ENCODE peak calls at places on chromosomes 11 and 22, in seven cellular contexts. One of them, this sample, is unnamed.
A peak's percentile ranks its signal among the peaks of the same experiment; 100 is the strongest.

GRCh38 chr11:8289426-8290047 is 25.9 kb upstream of the LMO1 start:
- DNase-seq in sigmoid colon: peak; percentile 26
- DNase-seq in HS-5: no peak
- DNase-seq in thoracic aorta: no peak
- DNase-seq in left kidney: peak; percentile 70
- DNase-seq in left cardiac atrium: no peak
- DNase-seq in EH: no peak
- DNase-seq in this sample: no peak

GRCh38 chr11:57001674-57002401 is 13.1 kb downstream of the OR5AK2 start:
- DNase-seq in left cardiac atrium: no peak
- DNase-seq in left kidney: no peak
- DNase-seq in HS-5: no peak
- DNase-seq in thoracic aorta: no peak
- DNase-seq in EH: peak; percentile 38
- DNase-seq in sigmoid colon: no peak
- DNase-seq in this sample: no peak

GRCh38 chr11:43316451-43316850 is 4.7 kb downstream of the API5 start:
- DNase-seq in left cardiac atrium: no peak
- DNase-seq in left kidney: no peak
- DNase-seq in EH: peak; percentile 11
- DNase-seq in sigmoid colon: no peak
- DNase-seq in HS-5: no peak
- DNase-seq in thoracic aorta: no peak
- DNase-seq in this sample: peak; percentile 3

GRCh38 chr11:96197221-96197620 is 145.8 kb downstream of the MAML2 start:
- DNase-seq in left kidney: peak; percentile 67
- DNase-seq in thoracic aorta: no peak
- DNase-seq in EH: peak; percentile 66
- DNase-seq in left cardiac atrium: no peak
- DNase-seq in HS-5: no peak
- DNase-seq in sigmoid colon: no peak
- DNase-seq in this sample: no peak

GRCh38 chr22:44661659-44662569 is 40.1 kb upstream of the PRR5 start:
- DNase-seq in HS-5: no peak
- DNase-seq in thoracic aorta: no peak
- DNase-seq in EH: no peak
- DNase-seq in sigmoid colon: peak; percentile 37
- DNase-seq in left cardiac atrium: no peak
- DNase-seq in left kidney: no peak
- DNase-seq in this sample: no peak

GRCh38 chr11:91164452-91164822 is 941.6 kb upstream of the CHORDC1 start:
- DNase-seq in thoracic aorta: no peak
- DNase-seq in left kidney: no peak
- DNase-seq in left cardiac atrium: no peak
- DNase-seq in HS-5: no peak
- DNase-seq in sigmoid colon: no peak
- DNase-seq in EH: peak; percentile 5
- DNase-seq in this sample: no peak

GRCh38 chr11:21810650-21811049 is 382.2 kb upstream of the ANO5 start:
- DNase-seq in left cardiac atrium: no peak
- DNase-seq in sigmoid colon: no peak
- DNase-seq in left kidney: no peak
- DNase-seq in thoracic aorta: no peak
- DNase-seq in EH: no peak
- DNase-seq in HS-5: no peak
- DNase-seq in this sample: no peak

GRCh38 chr11:104997288-104997687 is 25.7 kb downstream of the CASP5 start:
- DNase-seq in EH: no peak
- DNase-seq in HS-5: no peak
- DNase-seq in left kidney: no peak
- DNase-seq in left cardiac atrium: no peak
- DNase-seq in thoracic aorta: no peak
- DNase-seq in sigmoid colon: no peak
- DNase-seq in this sample: no peak

GRCh38 chr11:111361874-111362273 is 17.2 kb downstream of the POU2AF1 start:
- DNase-seq in left kidney: no peak
- DNase-seq in left cardiac atrium: no peak
- DNase-seq in HS-5: no peak
- DNase-seq in EH: no peak
- DNase-seq in thoracic aorta: no peak
- DNase-seq in sigmoid colon: no peak
- DNase-seq in this sample: no peak

GRCh38 chr11:1864831-1865665 is 12.2 kb downstream of the LSP1 start:
- DNase-seq in HS-5: no peak
- DNase-seq in thoracic aorta: no peak
- DNase-seq in left kidney: peak; percentile 59
- DNase-seq in left cardiac atrium: no peak
- DNase-seq in sigmoid colon: no peak
- DNase-seq in EH: peak; percentile 8
- DNase-seq in this sample: no peak

GRCh38 chr11:27420722-27421572 is 51.6 kb downstream of the LGR4 start:
- DNase-seq in EH: peak; percentile 30
- DNase-seq in left cardiac atrium: no peak
- DNase-seq in sigmoid colon: no peak
- DNase-seq in HS-5: no peak
- DNase-seq in thoracic aorta: no peak
- DNase-seq in left kidney: peak; percentile 21
- DNase-seq in this sample: no peak

This sample was measured in AG08395.